ENCODE peak calls at places on chromosome 12, in six cellular contexts. G, I, Y, O, V and Z are unnamed samples.

GRCh38 chr12:12613334-12613733 is 1.7 kb downstream of the CREBL2 start:
- DNase-seq in G (no peak), I (no peak), Y (no peak), O (no peak), V (no peak), Z (no peak)

GRCh38 chr12:25017336-25017735 is 68.4 kb upstream of the BCAT1 start:
- DNase-seq in G (no peak), I (no peak), Y (no peak), O (no peak), V (no peak), Z (no peak)

GRCh38 chr12:27952510-27952909 is 20.0 kb downstream of the PTHLH start:
- DNase-seq in G (no peak), I (no peak), Y (no peak), O (no peak), V (no peak), Z (no peak)

GRCh38 chr12:131153016-131153415 is 199.3 kb downstream of the ADGRD1 start:
- DNase-seq in G (no peak), I (no peak), Y (no peak), O (no peak), V (no peak), Z (no peak)

GRCh38 chr12:77766224-77766623 is 64.5 kb upstream of the NAV3 start:
- DNase-seq in G (no peak), I (no peak), Y (no peak), O (no peak), V (no peak), Z (no peak)

GRCh38 chr12:118432812-118433540 is 56.6 kb downstream of the SUDS3 start:
- DNase-seq in G (no peak), I (no peak), Y (no peak), O (no peak), V (no peak), Z (no peak)

GRCh38 chr12:3225796-3226180 is 148.6 kb downstream of the TSPAN9 start:
- DNase-seq in G (no peak), I (no peak), Y (no peak), O (no peak), V (no peak), Z (no peak)

GRCh38 chr12:8887285-8887715 is 27.0 kb upstream of the PHC1 start:
- DNase-seq in G (no peak), I (no peak), Y (peak; percentile 3), O (no peak), V (no peak), Z (no peak)

GRCh38 chr12:126747530-126748149 is 1519.3 kb upstream of the TMEM132C start:
- DNase-seq in G (no peak), I (peak; percentile 12), Y (no peak), O (no peak), V (no peak), Z (peak; percentile 67)

GRCh38 chr12:51083140-51083833 is at the start of gene CSRNP2:
- DNase-seq in G (peak; percentile 90), I (peak; percentile 98), Y (peak; percentile 94), O (peak; percentile 98), V (peak; percentile 94), Z (peak; percentile 96)

GRCh38 chr12:75831413-75831812 is 200.2 kb downstream of the PHLDA1 start:
- DNase-seq in G (no peak), I (no peak), Y (peak; percentile 52), O (no peak), V (no peak), Z (no peak)

GRCh38 chr12:116693259-116694227 is 44.3 kb downstream of the SPRING1 start:
- DNase-seq in G (no peak), I (no peak), Y (no peak), O (no peak), V (no peak), Z (no peak)

GRCh38 chr12:42716521-42716920 is 127.0 kb upstream of the PRICKLE1 start:
- DNase-seq in G (no peak), I (no peak), Y (peak; percentile 89), O (no peak), V (no peak), Z (no peak)

GRCh38 chr12:1947081-1947480 is 28.6 kb upstream of the CACNA2D4 start:
- DNase-seq in G (peak; percentile 20), I (no peak), Y (no peak), O (no peak), V (no peak), Z (no peak)

GRCh38 chr12:77577756-77578155 is 252.9 kb upstream of the NAV3 start:
- DNase-seq in G (no peak), I (no peak), Y (no peak), O (no peak), V (no peak), Z (no peak)

GRCh38 chr12:112005419-112006395 is 7.3 kb downstream of the TMEM116 start:
- DNase-seq in G (no peak), I (peak; percentile 72), Y (no peak), O (no peak), V (no peak), Z (no peak)

GRCh38 chr12:23921099-23921846 is 28.2 kb downstream of the SOX5 start:
- DNase-seq in G (no peak), I (no peak), Y (no peak), O (no peak), V (no peak), Z (no peak)

GRCh38 chr12:131473721-131474709 is 236.9 kb upstream of the SFSWAP start:
- DNase-seq in G (no peak), I (peak; percentile 51), Y (no peak), O (no peak), V (no peak), Z (no peak)

GRCh38 chr12:6241495-6241894 is 41.3 kb downstream of the CD9 start:
- DNase-seq in G (no peak), I (no peak), Y (peak; percentile 74), O (no peak), V (peak; percentile 36), Z (no peak)

GRCh38 chr12:94832780-94833760 is 170.4 kb downstream of the NDUFA12 start:
- DNase-seq in G (no peak), I (peak; percentile 48), Y (no peak), O (no peak), V (no peak), Z (peak; percentile 43)

GRCh38 chr12:132638541-132639408 is 20.2 kb downstream of the P2RX2 start:
- DNase-seq in G (peak; percentile 30), I (peak; percentile 46), Y (peak; percentile 59), O (no peak), V (peak; percentile 33), Z (peak; percentile 48)

GRCh38 chr12:29234965-29235364 is 85.9 kb downstream of the FAR2 start:
- DNase-seq in G (no peak), I (no peak), Y (peak; percentile 97), O (no peak), V (no peak), Z (no peak)

GRCh38 chr12:41274643-41275042 is 86.5 kb downstream of the PDZRN4 start:
- DNase-seq in G (no peak), I (no peak), Y (no peak), O (no peak), V (no peak), Z (no peak)

GRCh38 chr12:18153826-18154225 is 63.8 kb upstream of the RERGL start:
- DNase-seq in G (no peak), I (no peak), Y (no peak), O (no peak), V (no peak), Z (no peak)

GRCh38 chr12:113439606-113440030 is 17.4 kb downstream of the SDSL start:
- DNase-seq in G (no peak), I (peak; percentile 85), Y (peak; percentile 44), O (no peak), V (no peak), Z (peak; percentile 83)
- TF ChIP-seq CTCF in G (peak; percentile 74), I (peak; percentile 68), Y (peak; percentile 80), O (peak; percentile 22), V (peak; percentile 44), Z (peak; percentile 77)

DNA sequence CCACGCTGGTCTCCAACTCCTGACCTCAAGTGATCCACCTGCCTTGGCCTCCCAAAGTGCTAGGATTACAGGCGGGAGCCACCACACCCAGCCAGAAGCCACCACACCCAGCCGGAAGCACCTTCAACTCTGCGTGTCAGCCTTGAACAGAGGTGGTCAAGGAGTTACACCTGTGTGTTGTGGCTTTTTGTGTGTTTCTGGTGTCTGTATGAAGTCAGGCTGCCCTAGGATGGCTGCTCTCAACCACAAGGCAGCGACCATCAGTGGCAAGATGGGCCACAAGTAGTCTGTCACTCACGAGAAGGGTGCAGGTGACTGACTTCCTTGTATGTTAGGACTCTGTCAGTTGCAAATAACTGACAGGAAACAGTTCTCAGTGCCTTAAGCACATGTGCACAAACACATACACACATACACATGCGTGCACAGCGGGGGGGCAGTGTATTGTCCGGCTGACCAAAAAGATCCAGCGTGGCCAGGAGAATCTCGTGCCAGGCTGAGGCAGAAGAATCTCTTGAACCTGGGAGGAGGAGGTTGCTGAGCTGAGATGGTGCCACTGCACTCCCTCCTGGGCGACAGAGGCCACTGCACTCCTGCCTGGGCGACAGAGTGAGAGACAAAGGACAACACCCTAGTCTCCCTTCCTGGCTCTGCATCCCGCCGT is 13.5 kb downstream of the P2RX4 start:
- DNase-seq in G (no peak), I (no peak), Y (no peak), O (no peak), V (no peak), Z (no peak)
- TF ChIP-seq CTCF in G (peak; percentile 25), I (no peak), Y (no peak), O (peak; percentile 16), V (no peak), Z (no peak)

GRCh38 chr12:107519906-107520859 is 165.4 kb upstream of the PWP1 start:
- DNase-seq in G (no peak), I (no peak), Y (no peak), O (no peak), V (no peak), Z (no peak)

GRCh38 chr12:107525063-107525718 is 160.4 kb upstream of the PWP1 start:
- DNase-seq in G (no peak), I (no peak), Y (no peak), O (no peak), V (no peak), Z (no peak)

GRCh38 chr12:107523760-107524558 is 161.6 kb upstream of the PWP1 start:
- DNase-seq in G (no peak), I (no peak), Y (no peak), O (no peak), V (no peak), Z (no peak)

GRCh38 chr12:107521826-107522355 is 163.7 kb upstream of the PWP1 start:
- DNase-seq in G (no peak), I (no peak), Y (no peak), O (no peak), V (no peak), Z (no peak)

GRCh38 chr12:107522692-107523477 is 162.7 kb upstream of the PWP1 start:
- DNase-seq in G (no peak), I (peak; percentile 65), Y (no peak), O (no peak), V (no peak), Z (no peak)
- TF ChIP-seq CTCF in G (peak; percentile 28), I (peak; percentile 48), Y (no peak), O (no peak), V (no peak), Z (peak; percentile 31)

GRCh38 chr12:108616359-108616758 is 17.3 kb downstream of the SELPLG start:
- DNase-seq in G (no peak), I (no peak), Y (no peak), O (no peak), V (no peak), Z (no peak)

GRCh38 chr12:108620236-108620879 is 13.3 kb downstream of the SELPLG start:
- DNase-seq in G (no peak), I (no peak), Y (no peak), O (no peak), V (no peak), Z (no peak)

GRCh38 chr12:108619369-108620160 is 14.1 kb downstream of the SELPLG start:
- DNase-seq in G (no peak), I (no peak), Y (no peak), O (no peak), V (no peak), Z (no peak)

GRCh38 chr12:108616941-108617858 is 16.5 kb downstream of the SELPLG start:
- DNase-seq in G (no peak), I (no peak), Y (no peak), O (no peak), V (no peak), Z (no peak)

GRCh38 chr12:108618079-108618952 is 15.4 kb downstream of the SELPLG start:
- DNase-seq in G (peak; percentile 72), I (peak; percentile 89), Y (peak; percentile 71), O (peak; percentile 89), V (peak; percentile 68), Z (peak; percentile 90)
- TF ChIP-seq CTCF in G (peak; percentile 94), I (peak; percentile 98), Y (peak; percentile 92), O (peak; percentile 96), V (peak; percentile 90), Z (peak; percentile 98)